ENCODE peak calls at places on chromosomes 16 and 17, in six cellular contexts. J, E, W, P, A and B are unnamed samples.

GRCh38 chr16:82605863-82606620 is 20.7 kb upstream of the CDH13 start:
- DNase-seq in J (no peak), E (no peak), W (no peak), P (no peak), A (no peak), B (no peak)

GRCh38 chr17:13490906-13491502 is 110.7 kb downstream of the HS3ST3A1 start:
- DNase-seq in J (no peak), E (no peak), W (no peak), P (no peak), A (no peak), B (no peak)

GRCh38 chr17:77287432-77288068 is 146.8 kb downstream of the SEC14L1 start:
- DNase-seq in J (peak), E (no peak), W (no peak), P (peak), A (peak), B (no peak)

GRCh38 chr17:40474419-40475002 is 26.9 kb downstream of the TNS4 start:
- DNase-seq in J (peak), E (no peak), W (no peak), P (no peak), A (no peak), B (no peak)

GRCh38 chr16:58128721-58129096 is 472 bp downstream of the CFAP20 start:
- DNase-seq in J (peak), E (peak), W (no peak), P (no peak), A (no peak), B (no peak)

GRCh38 chr17:10631048-10631700 is 25.9 kb downstream of the MYH3 start:
- DNase-seq in J (peak), E (peak), W (peak), P (peak), A (no peak), B (peak)

GRCh38 chr16:15874745-15875314 is 13.6 kb downstream of the CEP20 start:
- DNase-seq in J (peak), E (peak), W (no peak), P (peak), A (peak), B (no peak)

GRCh38 chr17:41571561-41572434 is at the start of gene KRT9:
- DNase-seq in J (peak), E (no peak), W (no peak), P (no peak), A (no peak), B (no peak)

GRCh38 chr17:56173958-56174357 is 20.7 kb downstream of the ANKFN1 start:
- DNase-seq in J (peak), E (peak), W (no peak), P (no peak), A (no peak), B (no peak)

GRCh38 chr17:192666-193425 is 11.4 kb upstream of the DOC2B start:
- DNase-seq in J (no peak), E (no peak), W (no peak), P (no peak), A (no peak), B (no peak)

GRCh38 chr16:50368410-50369132 is at the start of gene BRD7:
- DNase-seq in J (peak), E (peak), W (peak), P (peak), A (peak), B (peak)

GRCh38 chr16:57482845-57483545 is 3.3 kb downstream of the DOK4 start:
- DNase-seq in J (no peak), E (no peak), W (no peak), P (no peak), A (no peak), B (peak)

GRCh38 chr16:84755004-84755672 is 55.3 kb downstream of the USP10 start:
- DNase-seq in J (no peak), E (no peak), W (no peak), P (no peak), A (no peak), B (no peak)

GRCh38 chr16:21684199-21684598 is 20.4 kb downstream of the OTOA start:
- DNase-seq in J (peak), E (no peak), W (peak), P (peak), A (no peak), B (peak)

GRCh38 chr17:77449908-77450741 is 309.4 kb downstream of the SEC14L1 start:
- DNase-seq in J (peak), E (peak), W (no peak), P (peak), A (no peak), B (peak)

GRCh38 chr17:37787055-37787720 is 42.3 kb upstream of the HNF1B start:
- DNase-seq in J (peak), E (no peak), W (no peak), P (peak), A (no peak), B (no peak)